ENCODE peak calls at places on chromosomes 4 and X, in five cellular contexts. I is aorta; U is stimulated activated CD4-positive, alpha-beta T cell treated with anti-CD3 and anti-CD28 coated beads, Interleukin-15, amount 100 ng/mL, for 1 hour; D is HCEC 1CT; B is activated CD8-positive, alpha-beta T cell treated with anti-CD3 and anti-CD28 coated beads, Interleukin-2, amount 10 ng/mL, durations not matched to agents 7 days and 5 days. W is an unnamed sample.

GRCh38 chr4:39023059-39023458 is 9.2 kb downstream of the TMEM156 start:
- DNase-seq in I (no peak), U (no peak), D (no peak), B (no peak), W (no peak)

GRCh38 chr4:154142664-154143063 is 348.9 kb downstream of the DCHS2 start:
- DNase-seq in I (no peak), U (no peak), D (no peak), B (no peak), W (no peak)

GRCh38 chr4:151184523-151185458 is 85.4 kb downstream of the RPS3A start:
- DNase-seq in I (no peak), U (no peak), D (peak), B (no peak), W (no peak)

GRCh38 chr4:145785391-145786008 is 105.6 kb downstream of the C4orf51 start:
- DNase-seq in I (no peak), U (no peak), D (no peak), B (no peak), W (no peak)

GRCh38 chrX:36898301-36898700 is 109.9 kb upstream of the FAM47C start:
- DNase-seq in I (no peak), U (no peak), D (no peak), B (no peak), W (no peak)

GRCh38 chrX:20637351-20637750 is 370.6 kb upstream of the RPS6KA3 start:
- DNase-seq in I (no peak), U (no peak), D (no peak), B (no peak), W (no peak)

GRCh38 chr4:23889814-23890269 is at the start of gene PPARGC1A:
- DNase-seq in I (peak), U (no peak), D (peak), B (no peak), W (no peak)

GRCh38 chr4:184807797-184808718 is 17.7 kb downstream of the ACSL1 start:
- DNase-seq in I (no peak), U (no peak), D (peak), B (no peak), W (no peak)

GRCh38 chr4:24476209-24476781 is 108.1 kb downstream of the DHX15 start:
- DNase-seq in I (no peak), U (no peak), D (no peak), B (no peak), W (no peak)

GRCh38 chr4:43567644-43568043 is 675.1 kb downstream of the GRXCR1 start:
- DNase-seq in I (no peak), U (no peak), D (no peak), B (no peak), W (no peak)